ENCODE peak calls at places on chromosomes 4 and X, in five cellular contexts. T is GM13977, M is activated gamma-delta T cell treated with Interleukin-2 at 50 U/mL for 16 hours, R is uterus, W is upper lobe of right lung. V is an unnamed sample.

GRCh38 chr4:107037188-107037587 is 1.1 kb upstream of the DKK2 start:
- DNase-seq in R (no peak), M (no peak), W (peak), T (peak), V (peak)

GRCh38 chr4:147090486-147090885 is 144.8 kb upstream of the TTC29 start:
- DNase-seq in R (no peak), M (no peak), W (no peak), T (no peak), V (no peak)

GRCh38 chrX:133248177-133248576 is 30.0 kb upstream of the TFDP3 start:
- DNase-seq in R (no peak), M (no peak), T (no peak), W (no peak), V (no peak)

GRCh38 chrX:18047440-18047940 is 173.2 kb downstream of the BEND2 start:
- DNase-seq in R (no peak), M (no peak), T (no peak), W (no peak), V (no peak)

GRCh38 chr4:38001927-38002326 is 41.7 kb downstream of the PTTG2 start:
- DNase-seq in M (no peak), R (no peak), W (no peak), T (no peak), V (no peak)

GRCh38 chrX:46262299-46262698 is 282.9 kb downstream of the ZNF674 start:
- DNase-seq in M (no peak), W (no peak), R (no peak), T (no peak), V (no peak)

GRCh38 chr4:15469402-15470148 is at the start of gene CC2D2A:
- DNase-seq in R (no peak), M (no peak), W (no peak), T (no peak), V (peak)

GRCh38 chr4:182531555-182532162 is 288.5 kb downstream of the TENM3 start:
- DNase-seq in R (no peak), M (no peak), T (no peak), W (no peak), V (peak)

GRCh38 chr4:101911616-101912015 is 121.1 kb downstream of the BANK1 start:
- DNase-seq in R (no peak), M (no peak), W (no peak), T (no peak), V (no peak)

GRCh38 chrX:10176121-10177003 is 19.6 kb downstream of the CLCN4 start:
- DNase-seq in T (no peak), M (no peak), W (no peak), R (no peak), V (no peak)

GRCh38 chr4:89303177-89303576 is 4.4 kb downstream of the GPRIN3 start:
- DNase-seq in W (peak), R (no peak), M (peak), T (no peak), V (peak)

GRCh38 chrX:38561126-38561868 is at the start of gene TSPAN7:
- DNase-seq in M (peak), R (peak), W (peak), T (peak), V (peak)

GRCh38 chr4:90745176-90745575 is 618.0 kb downstream of the CCSER1 start:
- DNase-seq in M (no peak), R (no peak), W (no peak), T (no peak), V (peak)

GRCh38 chr4:55444822-55445221 is 49.1 kb downstream of the TMEM165 start:
- DNase-seq in R (no peak), M (no peak), T (no peak), W (no peak), V (peak)

GRCh38 chr4:119315036-119315435 is 6.9 kb downstream of the FABP2 start:
- DNase-seq in M (no peak), T (no peak), R (no peak), W (no peak), V (no peak)

V was measured in M059J.